ENCODE peak calls at places on chromosomes 16 and 17, in six cellular contexts. S, A, P, O, U and N are unnamed samples.

GRCh38 chr16:68070811-68071546 is 14.2 kb upstream of the NFATC3 start:
- DNase-seq in S (no peak), A (no peak), P (no peak), O (no peak), U (no peak), N (no peak)

GRCh38 chr16:14545346-14545884 is 84.6 kb downstream of the PARN start:
- DNase-seq in S (no peak), A (peak; percentile 31), P (no peak), O (no peak), U (peak; percentile 41), N (no peak)

GRCh38 chr16:51523400-51523799 is 372.3 kb upstream of the SALL1 start:
- DNase-seq in S (no peak), A (no peak), P (no peak), O (no peak), U (peak; percentile 81), N (no peak)

GRCh38 chr16:1037023-1037933 is 35.3 kb upstream of the SSTR5 start:
- DNase-seq in S (no peak), A (no peak), P (no peak), O (no peak), U (no peak), N (no peak)

GRCh38 chr17:59330314-59330942 is 1.0 kb upstream of the YPEL2 start:
- DNase-seq in S (peak; percentile 69), A (peak; percentile 90), P (no peak), O (peak; percentile 32), U (no peak), N (peak; percentile 58)

GRCh38 chr17:40122466-40122943 is 734 bp downstream of the MSL1 start:
- DNase-seq in S (peak; percentile 67), A (peak; percentile 71), P (no peak), O (peak; percentile 32), U (peak; percentile 45), N (peak; percentile 84)

GRCh38 chr16:89448656-89449055 is 41.7 kb downstream of the ANKRD11 start:
- DNase-seq in S (no peak), A (peak; percentile 73), P (no peak), O (no peak), U (no peak), N (no peak)

GRCh38 chr17:40848583-40849235 is 18.3 kb downstream of the KRT12 start:
- DNase-seq in S (no peak), A (no peak), P (no peak), O (no peak), U (no peak), N (no peak)

GRCh38 chr16:70577256-70577698 is 53.7 kb downstream of the SF3B3 start:
- DNase-seq in S (no peak), A (no peak), P (no peak), O (no peak), U (peak; percentile 67), N (peak; percentile 51)

GRCh38 chr17:73248532-73248931 is 13.1 kb downstream of the CPSF4L start:
- DNase-seq in S (no peak), A (no peak), P (no peak), O (no peak), U (no peak), N (no peak)

GRCh38 chr17:46190763-46191162 is 2.5 kb downstream of the KANSL1 start:
- DNase-seq in S (no peak), A (no peak), P (no peak), O (no peak), U (peak; percentile 35), N (no peak)

GRCh38 chr17:46193246-46193625 is at the start of gene KANSL1:
- DNase-seq in S (peak; percentile 95), A (peak; percentile 88), P (peak; percentile 81), O (peak; percentile 86), U (peak; percentile 94), N (peak; percentile 91)

GRCh38 chr17:46192484-46193245 is 564 bp downstream of the KANSL1 start:
- DNase-seq in S (peak; percentile 85), A (peak; percentile 72), P (peak; percentile 60), O (peak; percentile 64), U (peak; percentile 82), N (peak; percentile 89)

GRCh38 chr17:46191332-46192210 is 1.7 kb downstream of the KANSL1 start:
- DNase-seq in S (peak; percentile 62), A (peak; percentile 45), P (no peak), O (no peak), U (peak; percentile 42), N (no peak)

DNA sequence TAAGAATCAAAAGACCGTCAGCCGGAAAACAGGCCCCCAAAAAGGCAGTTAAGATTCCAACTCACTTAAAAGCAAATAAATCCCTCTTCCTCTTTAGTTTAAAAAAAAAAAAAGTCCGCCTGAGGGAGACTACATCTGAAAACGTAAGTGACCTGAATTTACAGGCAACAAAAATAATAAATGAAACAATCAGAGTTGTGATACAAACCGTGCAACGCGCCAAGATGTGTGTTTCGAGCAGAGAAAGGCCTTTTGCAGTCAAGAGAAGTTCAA is 1.1 kb downstream of the KANSL1 start:
- DNase-seq in S (no peak), A (no peak), P (no peak), O (no peak), U (no peak), N (no peak)
- H3K4me1 ChIP-seq in S (no peaks in the 10 kb centered on the region), A (peaks cover 54% of the 10 kb centered on the region), P (peaks cover 63% of the 10 kb centered on the region), O (peaks cover 66% of the 10 kb centered on the region), U (peaks cover 11% of the 10 kb centered on the region), N (peaks cover 47% of the 10 kb centered on the region)

GRCh38 chr16:11797957-11798299 is 870 bp upstream of the ZC3H7A start:
- DNase-seq in S (no peak), A (peak; percentile 29), P (peak; percentile 11), O (no peak), U (no peak), N (no peak)
- H3K4me1 ChIP-seq in S (no peaks in the 10 kb centered on the region), A (peaks cover 48% of the 10 kb centered on the region), P (peaks cover 66% of the 10 kb centered on the region), O (peaks cover 59% of the 10 kb centered on the region), U (peaks cover 6% of the 10 kb centered on the region), N (peaks cover 47% of the 10 kb centered on the region)

GRCh38 chr17:57106836-57107497 is 21.9 kb downstream of the AKAP1 start:
- DNase-seq in S (no peak), A (no peak), P (no peak), O (no peak), U (no peak), N (no peak)

GRCh38 chr17:57107498-57108101 is 22.6 kb downstream of the AKAP1 start:
- DNase-seq in S (no peak), A (no peak), P (no peak), O (no peak), U (no peak), N (no peak)

GRCh38 chr17:57106107-57106835 is 21.2 kb downstream of the AKAP1 start:
- DNase-seq in S (peak; percentile 80), A (peak; percentile 63), P (no peak), O (no peak), U (no peak), N (peak; percentile 87)

GRCh38 chr17:57102122-57102521 is 17.1 kb downstream of the AKAP1 start:
- DNase-seq in S (no peak), A (no peak), P (no peak), O (no peak), U (no peak), N (no peak)

GRCh38 chr17:57104461-57105175 is 19.6 kb downstream of the AKAP1 start:
- DNase-seq in S (no peak), A (no peak), P (no peak), O (no peak), U (no peak), N (no peak)
- H3K4me1 ChIP-seq in S (peaks cover 4% of the 10 kb centered on the region), A (peaks cover 17% of the 10 kb centered on the region), P (peaks cover 4% of the 10 kb centered on the region), O (peaks cover 4% of the 10 kb centered on the region), U (no peaks in the 10 kb centered on the region), N (peaks cover 76% of the 10 kb centered on the region)

GRCh38 chr17:44170135-44170498 is 387 bp upstream of the ASB16 start:
- DNase-seq in S (no peak), A (no peak), P (no peak), O (no peak), U (no peak), N (no peak)
- H3K4me1 ChIP-seq in S (no peaks in the 10 kb centered on the region), A (peaks cover 31% of the 10 kb centered on the region), P (peaks cover 4% of the 10 kb centered on the region), O (peaks cover 7% of the 10 kb centered on the region), U (peaks cover 7% of the 10 kb centered on the region), N (peaks cover 41% of the 10 kb centered on the region)

DNA sequence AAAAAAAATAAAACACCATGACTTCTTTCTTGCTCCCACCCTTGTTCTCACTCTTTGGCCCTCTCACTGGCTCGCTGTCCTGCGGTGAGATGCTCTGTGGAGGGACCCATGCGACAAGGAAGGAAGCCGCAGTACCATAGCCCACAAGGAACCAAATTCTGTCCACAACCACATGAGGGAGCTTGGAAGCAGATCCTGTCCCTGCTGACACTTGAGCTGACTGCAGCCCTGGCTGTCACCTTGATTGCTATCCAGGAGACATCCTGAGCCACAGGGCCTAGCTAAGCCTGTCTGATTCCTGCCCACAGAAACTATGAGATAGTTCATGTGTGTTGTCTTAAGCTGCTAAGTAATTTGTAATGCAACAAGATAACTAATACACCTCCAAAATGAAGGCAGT is 4.8 kb upstream of the MT2A start:
- DNase-seq in S (peak; percentile 74), A (peak; percentile 66), P (no peak), O (no peak), U (peak; percentile 47), N (peak; percentile 45)
- H3K4me1 ChIP-seq in S (no peaks in the 10 kb centered on the region), A (peaks cover 15% of the 10 kb centered on the region), P (peaks cover 17% of the 10 kb centered on the region), O (peaks cover 15% of the 10 kb centered on the region), U (peaks cover 22% of the 10 kb centered on the region), N (peaks cover 37% of the 10 kb centered on the region)

GRCh38 chr17:13592427-13592826 is 9.3 kb downstream of the HS3ST3A1 start:
- DNase-seq in S (no peak), A (no peak), P (no peak), O (no peak), U (no peak), N (no peak)
- H3K4me1 ChIP-seq in S (no peaks in the 10 kb centered on the region), A (no peaks in the 10 kb centered on the region), P (no peaks in the 10 kb centered on the region), O (no peaks in the 10 kb centered on the region), U (peaks cover 5% of the 10 kb centered on the region), N (peaks cover 11% of the 10 kb centered on the region)